ENCODE peak calls at places on chromosome 6, in five cellular contexts. One of them, this sample, is unnamed.

GRCh38 chr6:71028877-71029252 is 72.0 kb upstream of the B3GAT2 start:
- DNase-seq in stimulated activated CD8-positive, alpha-beta memory T cell treated with anti-CD3 and anti-CD28 coated beads, Interleukin-2, amount 100 ng/mL, for 1 hour: no peak
- DNase-seq in mesothelial cell of epicardium: no peak
- DNase-seq in naive thymus-derived CD8-positive, alpha-beta T cell: no peak
- DNase-seq in HT1080: no peak
- DNase-seq in this sample: no peak

GRCh38 chr6:16903470-16903869 is 142.2 kb upstream of the ATXN1 start:
- DNase-seq in stimulated activated CD8-positive, alpha-beta memory T cell treated with anti-CD3 and anti-CD28 coated beads, Interleukin-2, amount 100 ng/mL, for 1 hour: no peak
- DNase-seq in mesothelial cell of epicardium: no peak
- DNase-seq in naive thymus-derived CD8-positive, alpha-beta T cell: no peak
- DNase-seq in HT1080: peak; percentile 74
- DNase-seq in this sample: no peak

GRCh38 chr6:98669371-98669770 is 165.0 kb upstream of the POU3F2 start:
- DNase-seq in stimulated activated CD8-positive, alpha-beta memory T cell treated with anti-CD3 and anti-CD28 coated beads, Interleukin-2, amount 100 ng/mL, for 1 hour: no peak
- DNase-seq in mesothelial cell of epicardium: no peak
- DNase-seq in naive thymus-derived CD8-positive, alpha-beta T cell: no peak
- DNase-seq in HT1080: no peak
- DNase-seq in this sample: no peak

GRCh38 chr6:133101790-133102189 is 139.4 kb upstream of the EYA4 start:
- DNase-seq in stimulated activated CD8-positive, alpha-beta memory T cell treated with anti-CD3 and anti-CD28 coated beads, Interleukin-2, amount 100 ng/mL, for 1 hour: no peak
- DNase-seq in mesothelial cell of epicardium: no peak
- DNase-seq in naive thymus-derived CD8-positive, alpha-beta T cell: no peak
- DNase-seq in HT1080: peak; percentile 60
- DNase-seq in this sample: no peak

GRCh38 chr6:40923326-40923725 is 115.7 kb downstream of the UNC5CL start:
- DNase-seq in stimulated activated CD8-positive, alpha-beta memory T cell treated with anti-CD3 and anti-CD28 coated beads, Interleukin-2, amount 100 ng/mL, for 1 hour: no peak
- DNase-seq in mesothelial cell of epicardium: no peak
- DNase-seq in naive thymus-derived CD8-positive, alpha-beta T cell: no peak
- DNase-seq in HT1080: no peak
- DNase-seq in this sample: no peak

GRCh38 chr6:39225946-39226437 is 3.3 kb downstream of the KCNK5 start:
- DNase-seq in stimulated activated CD8-positive, alpha-beta memory T cell treated with anti-CD3 and anti-CD28 coated beads, Interleukin-2, amount 100 ng/mL, for 1 hour: peak; percentile 8
- DNase-seq in mesothelial cell of epicardium: no peak
- DNase-seq in naive thymus-derived CD8-positive, alpha-beta T cell: no peak
- DNase-seq in HT1080: peak; percentile 31
- DNase-seq in this sample: no peak

GRCh38 chr6:33730611-33731010 is 16.1 kb downstream of the IP6K3 start:
- DNase-seq in stimulated activated CD8-positive, alpha-beta memory T cell treated with anti-CD3 and anti-CD28 coated beads, Interleukin-2, amount 100 ng/mL, for 1 hour: no peak
- DNase-seq in mesothelial cell of epicardium: no peak
- DNase-seq in naive thymus-derived CD8-positive, alpha-beta T cell: no peak
- DNase-seq in HT1080: no peak
- DNase-seq in this sample: no peak

GRCh38 chr6:51398793-51399192 is 580.1 kb downstream of the TFAP2B start:
- DNase-seq in stimulated activated CD8-positive, alpha-beta memory T cell treated with anti-CD3 and anti-CD28 coated beads, Interleukin-2, amount 100 ng/mL, for 1 hour: no peak
- DNase-seq in mesothelial cell of epicardium: no peak
- DNase-seq in naive thymus-derived CD8-positive, alpha-beta T cell: no peak
- DNase-seq in HT1080: no peak
- DNase-seq in this sample: no peak

GRCh38 chr6:74942130-74942529 is 263.7 kb downstream of the COL12A1 start:
- DNase-seq in stimulated activated CD8-positive, alpha-beta memory T cell treated with anti-CD3 and anti-CD28 coated beads, Interleukin-2, amount 100 ng/mL, for 1 hour: no peak
- DNase-seq in mesothelial cell of epicardium: no peak
- DNase-seq in naive thymus-derived CD8-positive, alpha-beta T cell: no peak
- DNase-seq in HT1080: no peak
- DNase-seq in this sample: no peak

GRCh38 chr6:132131777-132132176 is 180.6 kb upstream of the CCN2 start:
- DNase-seq in stimulated activated CD8-positive, alpha-beta memory T cell treated with anti-CD3 and anti-CD28 coated beads, Interleukin-2, amount 100 ng/mL, for 1 hour: no peak
- DNase-seq in mesothelial cell of epicardium: no peak
- DNase-seq in naive thymus-derived CD8-positive, alpha-beta T cell: no peak
- DNase-seq in HT1080: peak; percentile 97
- DNase-seq in this sample: no peak

GRCh38 chr6:624979-625378 is 31.9 kb downstream of the HUS1B start:
- DNase-seq in stimulated activated CD8-positive, alpha-beta memory T cell treated with anti-CD3 and anti-CD28 coated beads, Interleukin-2, amount 100 ng/mL, for 1 hour: no peak
- DNase-seq in mesothelial cell of epicardium: no peak
- DNase-seq in naive thymus-derived CD8-positive, alpha-beta T cell: no peak
- DNase-seq in HT1080: no peak
- DNase-seq in this sample: no peak

GRCh38 chr6:107717781-107718180 is 106.3 kb downstream of the SCML4 start:
- DNase-seq in stimulated activated CD8-positive, alpha-beta memory T cell treated with anti-CD3 and anti-CD28 coated beads, Interleukin-2, amount 100 ng/mL, for 1 hour: no peak
- DNase-seq in mesothelial cell of epicardium: no peak
- DNase-seq in naive thymus-derived CD8-positive, alpha-beta T cell: no peak
- DNase-seq in HT1080: no peak
- DNase-seq in this sample: no peak

GRCh38 chr6:163187201-163187600 is 227.3 kb upstream of the QKI start:
- DNase-seq in stimulated activated CD8-positive, alpha-beta memory T cell treated with anti-CD3 and anti-CD28 coated beads, Interleukin-2, amount 100 ng/mL, for 1 hour: no peak
- DNase-seq in mesothelial cell of epicardium: no peak
- DNase-seq in naive thymus-derived CD8-positive, alpha-beta T cell: no peak
- DNase-seq in HT1080: no peak
- DNase-seq in this sample: no peak

GRCh38 chr6:35049885-35050284 is 91.3 kb downstream of the TCP11 start:
- DNase-seq in stimulated activated CD8-positive, alpha-beta memory T cell treated with anti-CD3 and anti-CD28 coated beads, Interleukin-2, amount 100 ng/mL, for 1 hour: no peak
- DNase-seq in mesothelial cell of epicardium: no peak
- DNase-seq in naive thymus-derived CD8-positive, alpha-beta T cell: no peak
- DNase-seq in HT1080: no peak
- DNase-seq in this sample: no peak

GRCh38 chr6:37819802-37820712 is 530 bp downstream of the ZFAND3 start:
- DNase-seq in stimulated activated CD8-positive, alpha-beta memory T cell treated with anti-CD3 and anti-CD28 coated beads, Interleukin-2, amount 100 ng/mL, for 1 hour: no peak
- DNase-seq in mesothelial cell of epicardium: no peak
- DNase-seq in naive thymus-derived CD8-positive, alpha-beta T cell: peak; percentile 31
- DNase-seq in HT1080: peak; percentile 80
- DNase-seq in this sample: no peak

GRCh38 chr6:16624631-16625299 is 136.5 kb downstream of the ATXN1 start:
- DNase-seq in stimulated activated CD8-positive, alpha-beta memory T cell treated with anti-CD3 and anti-CD28 coated beads, Interleukin-2, amount 100 ng/mL, for 1 hour: no peak
- DNase-seq in mesothelial cell of epicardium: no peak
- DNase-seq in naive thymus-derived CD8-positive, alpha-beta T cell: no peak
- DNase-seq in HT1080: no peak
- DNase-seq in this sample: no peak